ENCODE peak calls at places on chromosomes 11 and 22, in five cellular contexts. One of them, this sample, is unnamed.

GRCh38 chr22:36737776-36738175 is 34.2 kb upstream of the CACNG2 start:
- DNase-seq in SK-N-SH: no peak
- DNase-seq in stomach: peak
- DNase-seq in A549: no peak
- DNase-seq in ovary: no peak
- DNase-seq in this sample: peak

GRCh38 chr11:71986131-71986530 is 12.6 kb upstream of the IL18BP start:
- DNase-seq in stomach: no peak
- DNase-seq in SK-N-SH: no peak
- DNase-seq in A549: no peak
- DNase-seq in ovary: no peak
- DNase-seq in this sample: no peak

GRCh38 chr11:28815110-28815509 is 706.9 kb downstream of the METTL15 start:
- DNase-seq in ovary: no peak
- DNase-seq in stomach: no peak
- DNase-seq in A549: no peak
- DNase-seq in SK-N-SH: no peak
- DNase-seq in this sample: no peak

GRCh38 chr22:20940178-20940790 is 23.1 kb downstream of the CRKL start:
- DNase-seq in SK-N-SH: no peak
- DNase-seq in ovary: no peak
- DNase-seq in A549: no peak
- DNase-seq in stomach: no peak
- DNase-seq in this sample: no peak

GRCh38 chr11:1555713-1556153 is 16.3 kb downstream of the DUSP8 start:
- DNase-seq in ovary: no peak
- DNase-seq in A549: no peak
- DNase-seq in SK-N-SH: no peak
- DNase-seq in stomach: no peak
- DNase-seq in this sample: no peak

GRCh38 chr22:42536166-42536565 is 16.6 kb upstream of the RRP7A start:
- DNase-seq in SK-N-SH: no peak
- DNase-seq in ovary: no peak
- DNase-seq in A549: no peak
- DNase-seq in stomach: no peak
- DNase-seq in this sample: no peak

GRCh38 chr11:64844330-64845124 is at the start of gene CDC42BPG:
- DNase-seq in SK-N-SH: peak
- DNase-seq in A549: peak
- DNase-seq in stomach: peak
- DNase-seq in ovary: peak
- DNase-seq in this sample: no peak

GRCh38 chr22:41252365-41252764 is 11.6 kb upstream of the CHADL start:
- DNase-seq in stomach: no peak
- DNase-seq in A549: no peak
- DNase-seq in ovary: no peak
- DNase-seq in SK-N-SH: no peak
- DNase-seq in this sample: no peak

GRCh38 chr11:104484784-104485554 is 321.0 kb upstream of the PDGFD start:
- DNase-seq in A549: no peak
- DNase-seq in stomach: no peak
- DNase-seq in ovary: no peak
- DNase-seq in SK-N-SH: no peak
- DNase-seq in this sample: no peak

GRCh38 chr11:19597194-19597593 is 115.4 kb upstream of the NAV2 start:
- DNase-seq in ovary: no peak
- DNase-seq in A549: no peak
- DNase-seq in stomach: no peak
- DNase-seq in SK-N-SH: peak
- DNase-seq in this sample: no peak

GRCh38 chr11:32420937-32421532 is 14.3 kb downstream of the WT1 start:
- DNase-seq in ovary: no peak
- DNase-seq in stomach: no peak
- DNase-seq in A549: no peak
- DNase-seq in SK-N-SH: peak
- DNase-seq in this sample: no peak

GRCh38 chr11:93986716-93987115 is 34.4 kb upstream of the HEPHL1 start:
- DNase-seq in ovary: no peak
- DNase-seq in A549: peak
- DNase-seq in stomach: peak
- DNase-seq in SK-N-SH: no peak
- DNase-seq in this sample: no peak

GRCh38 chr11:133323354-133323753 is 208.9 kb downstream of the OPCML start:
- DNase-seq in ovary: no peak
- DNase-seq in A549: no peak
- DNase-seq in SK-N-SH: no peak
- DNase-seq in stomach: no peak
- DNase-seq in this sample: no peak

GRCh38 chr11:82999232-82999631 is 72.5 kb downstream of the RAB30 start:
- DNase-seq in A549: no peak
- DNase-seq in ovary: no peak
- DNase-seq in SK-N-SH: no peak
- DNase-seq in stomach: no peak
- DNase-seq in this sample: no peak

GRCh38 chr11:70078796-70079616 is 889 bp downstream of the ANO1 start:
- DNase-seq in stomach: no peak
- DNase-seq in A549: no peak
- DNase-seq in ovary: no peak
- DNase-seq in SK-N-SH: peak
- DNase-seq in this sample: no peak

GRCh38 chr11:1310772-1311468 is 1.5 kb upstream of the TOLLIP start:
- DNase-seq in ovary: no peak
- DNase-seq in A549: no peak
- DNase-seq in SK-N-SH: no peak
- DNase-seq in stomach: no peak
- DNase-seq in this sample: no peak

DNA sequence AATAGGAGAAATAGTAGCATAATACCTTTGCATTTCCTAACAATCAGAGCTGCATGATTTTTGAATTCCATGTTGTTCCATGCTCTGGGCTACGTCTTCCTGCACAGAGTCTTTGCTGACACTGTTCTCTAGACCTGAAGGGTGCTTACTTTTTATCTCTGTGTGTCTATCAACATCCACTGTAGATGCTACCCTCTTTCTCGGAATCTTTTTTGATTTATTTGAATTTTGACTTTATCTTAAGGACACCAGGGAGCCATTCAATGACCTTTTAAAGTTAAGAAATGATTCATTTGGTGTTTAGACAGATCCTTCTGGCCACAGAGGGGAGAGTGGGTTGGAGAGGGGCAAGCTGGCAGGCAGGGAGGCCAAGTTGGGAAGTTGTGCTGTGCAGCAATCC is 90.1 kb downstream of the LDLRAD3 start:
- DNase-seq in SK-N-SH: no peak
- DNase-seq in ovary: no peak
- DNase-seq in stomach: no peak
- DNase-seq in A549: no peak
- DNase-seq in this sample: no peak
- TF ChIP-seq EP300 in SK-N-SH: no peak
- TF ChIP-seq EP300 in ovary: no peak
- TF ChIP-seq EP300 in stomach: no peak
- TF ChIP-seq EP300 in A549: no peak
- TF ChIP-seq EP300 in this sample: no peak

GRCh38 chr11:86274999-86275398 is 27.0 kb upstream of the HIKESHI start:
- DNase-seq in ovary: no peak
- DNase-seq in A549: no peak
- DNase-seq in stomach: no peak
- DNase-seq in SK-N-SH: no peak
- DNase-seq in this sample: no peak

GRCh38 chr11:86278226-86278625 is 23.8 kb upstream of the HIKESHI start:
- DNase-seq in SK-N-SH: no peak
- DNase-seq in stomach: no peak
- DNase-seq in A549: no peak
- DNase-seq in ovary: no peak
- DNase-seq in this sample: no peak

GRCh38 chr11:86277741-86278140 is 24.3 kb upstream of the HIKESHI start:
- DNase-seq in stomach: no peak
- DNase-seq in SK-N-SH: no peak
- DNase-seq in ovary: no peak
- DNase-seq in A549: no peak
- DNase-seq in this sample: no peak

GRCh38 chr11:86275493-86276370 is 26.3 kb upstream of the HIKESHI start:
- DNase-seq in A549: no peak
- DNase-seq in SK-N-SH: no peak
- DNase-seq in stomach: no peak
- DNase-seq in ovary: no peak
- DNase-seq in this sample: no peak

DNA sequence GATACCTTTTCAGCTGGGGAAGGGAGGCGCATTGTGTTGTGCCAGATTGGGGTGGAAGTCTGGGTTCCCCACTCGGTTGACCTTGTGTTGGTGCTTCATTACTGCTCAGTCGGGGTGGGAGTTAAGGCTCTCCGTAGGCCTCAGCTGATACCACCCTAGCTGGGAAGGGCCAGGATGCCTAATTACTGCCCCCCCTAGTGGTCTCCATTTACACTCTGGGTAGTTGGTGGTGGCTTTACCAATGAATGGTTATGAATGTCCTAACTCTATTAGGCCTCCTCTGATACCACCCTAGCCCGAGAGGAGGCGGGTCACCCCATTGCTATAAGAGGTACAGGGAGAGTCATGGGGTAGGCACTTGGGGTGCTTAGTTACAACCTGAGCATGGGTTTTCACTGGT is 27.5 kb upstream of the HIKESHI start:
- DNase-seq in A549: no peak
- DNase-seq in stomach: no peak
- DNase-seq in SK-N-SH: peak
- DNase-seq in ovary: no peak
- DNase-seq in this sample: no peak
- TF ChIP-seq CTCF in A549: peak
- TF ChIP-seq CTCF in stomach: no peak
- TF ChIP-seq CTCF in SK-N-SH: peak
- TF ChIP-seq CTCF in ovary: no peak
- TF ChIP-seq CTCF in this sample: no peak

GRCh38 chr11:3159296-3160190 is 5.6 kb downstream of the OSBPL5 start:
- DNase-seq in SK-N-SH: no peak
- DNase-seq in stomach: peak
- DNase-seq in ovary: peak
- DNase-seq in A549: no peak
- DNase-seq in this sample: peak
- TF ChIP-seq EP300 in SK-N-SH: no peak
- TF ChIP-seq EP300 in stomach: peak
- TF ChIP-seq EP300 in ovary: no peak
- TF ChIP-seq EP300 in A549: no peak
- TF ChIP-seq EP300 in this sample: no peak

GRCh38 chr11:100866453-100866852 is 179.4 kb downstream of the ARHGAP42 start:
- DNase-seq in A549: no peak
- DNase-seq in SK-N-SH: no peak
- DNase-seq in stomach: no peak
- DNase-seq in ovary: no peak
- DNase-seq in this sample: no peak

GRCh38 chr11:100861221-100861620 is 174.1 kb downstream of the ARHGAP42 start:
- DNase-seq in SK-N-SH: no peak
- DNase-seq in ovary: no peak
- DNase-seq in A549: peak
- DNase-seq in stomach: peak
- DNase-seq in this sample: no peak

GRCh38 chr11:100865443-100865842 is 178.4 kb downstream of the ARHGAP42 start:
- DNase-seq in ovary: no peak
- DNase-seq in SK-N-SH: no peak
- DNase-seq in stomach: no peak
- DNase-seq in A549: no peak
- DNase-seq in this sample: no peak

GRCh38 chr11:100860318-100860896 is 173.3 kb downstream of the ARHGAP42 start:
- DNase-seq in SK-N-SH: no peak
- DNase-seq in A549: no peak
- DNase-seq in stomach: no peak
- DNase-seq in ovary: no peak
- DNase-seq in this sample: no peak

GRCh38 chr11:100863080-100863581 is 176.0 kb downstream of the ARHGAP42 start:
- DNase-seq in stomach: peak
- DNase-seq in ovary: no peak
- DNase-seq in SK-N-SH: no peak
- DNase-seq in A549: peak
- DNase-seq in this sample: no peak
- TF ChIP-seq CTCF in stomach: no peak
- TF ChIP-seq CTCF in ovary: no peak
- TF ChIP-seq CTCF in SK-N-SH: no peak
- TF ChIP-seq CTCF in A549: no peak
- TF ChIP-seq CTCF in this sample: no peak

DNA sequence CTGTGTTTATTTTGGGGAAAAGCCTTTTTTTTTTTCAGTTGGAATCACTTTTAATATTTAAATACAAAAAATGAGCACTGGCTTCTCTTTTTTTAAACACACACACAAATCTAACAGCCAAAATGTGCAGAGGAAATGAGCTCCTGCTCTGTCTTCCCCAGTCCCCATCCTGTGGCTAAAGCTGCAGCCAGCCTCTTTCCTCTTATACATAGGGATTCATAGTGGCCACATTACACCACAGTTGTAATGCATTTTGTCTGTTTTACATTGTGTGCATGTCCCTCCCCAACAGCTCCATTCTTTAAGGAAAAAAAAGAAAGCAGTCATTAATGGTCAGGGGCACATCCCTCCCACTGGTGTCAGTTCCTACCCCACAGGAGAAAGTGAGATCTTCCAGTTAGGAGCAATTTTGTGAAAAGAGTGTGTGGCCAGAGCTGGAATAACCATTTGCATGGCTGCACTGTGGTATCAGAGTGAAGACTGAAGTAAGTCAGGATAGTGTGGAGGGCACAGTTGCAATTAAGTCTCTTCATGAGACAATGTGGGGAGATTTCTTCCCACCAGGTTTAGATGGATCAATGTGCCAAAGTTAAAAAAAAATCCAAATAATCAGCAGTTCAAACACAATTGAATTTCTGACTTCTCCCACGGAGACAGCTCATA is 220.6 kb downstream of the TMEM135 start:
- DNase-seq in A549: no peak
- DNase-seq in SK-N-SH: no peak
- DNase-seq in ovary: no peak
- DNase-seq in stomach: no peak
- DNase-seq in this sample: no peak
- TF ChIP-seq EP300 in A549: no peak
- TF ChIP-seq EP300 in SK-N-SH: no peak
- TF ChIP-seq EP300 in ovary: no peak
- TF ChIP-seq EP300 in stomach: no peak
- TF ChIP-seq EP300 in this sample: no peak

DNA sequence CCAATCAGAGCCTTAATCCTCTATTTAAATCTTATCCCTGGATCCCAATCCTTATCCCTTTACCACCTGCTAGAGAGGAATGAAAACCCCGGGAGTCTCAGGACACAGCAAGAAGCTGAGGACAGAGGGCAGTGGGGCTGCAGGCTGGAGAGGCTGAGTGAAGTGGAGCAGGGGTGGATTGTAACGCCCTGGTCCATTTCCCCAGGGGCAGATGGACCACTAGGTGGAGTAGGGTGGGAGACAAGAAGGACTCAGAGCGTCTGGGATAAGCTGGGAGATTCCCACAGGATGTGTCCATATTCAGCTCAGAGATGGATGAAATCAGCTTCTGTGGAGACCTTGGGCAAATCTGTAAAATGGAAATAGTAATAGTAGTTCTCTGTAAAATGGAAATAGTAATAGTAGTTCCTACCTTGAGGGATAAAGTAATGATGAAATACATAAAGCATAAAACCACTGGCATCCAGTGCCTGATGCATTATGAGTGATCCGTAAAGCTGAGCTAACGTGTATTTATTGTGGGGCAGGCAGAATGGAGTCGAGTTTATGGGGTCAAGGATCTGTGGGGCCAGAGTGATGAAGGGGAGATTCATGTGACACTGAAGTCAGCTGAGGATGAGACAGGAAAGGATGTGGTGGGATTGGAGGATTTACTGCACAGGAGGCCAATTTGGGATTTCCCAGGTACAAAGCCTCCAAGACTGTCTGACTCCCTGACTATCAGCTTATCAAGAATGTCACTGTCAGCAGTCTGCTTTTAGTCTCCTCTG is 1.9 kb upstream of the ROBO4 start:
- DNase-seq in stomach: no peak
- DNase-seq in SK-N-SH: peak
- DNase-seq in ovary: peak
- DNase-seq in A549: no peak
- DNase-seq in this sample: peak
- TF ChIP-seq CTCF in stomach: no peak
- TF ChIP-seq CTCF in SK-N-SH: peak
- TF ChIP-seq CTCF in ovary: no peak
- TF ChIP-seq CTCF in A549: no peak
- TF ChIP-seq CTCF in this sample: no peak

This sample was measured in tibial nerve.